ENCODE peak calls at places on chromosomes 1 and 21, in ten cellular contexts. G, Y, E, A, P, W, L, K, Z and I are unnamed samples.

GRCh38 chr1:193431265-193431977 is 245.0 kb upstream of the B3GALT2 start:
- DNase-seq in G (no peak), Y (no peak), E (no peak), A (no peak), P (no peak), W (no peak), L (no peak), K (no peak), Z (no peak), I (no peak)

GRCh38 chr1:93701619-93702018 is 20.0 kb upstream of the BCAR3 start:
- DNase-seq in G (peak; percentile 77), Y (no peak), E (peak; percentile 100), A (no peak), P (no peak), W (peak; percentile 85), L (peak; percentile 91), K (peak; percentile 26), Z (peak; percentile 98), I (peak; percentile 98)

GRCh38 chr1:37177230-37177864 is 143.0 kb upstream of the GRIK3 start:
- DNase-seq in G (peak; percentile 54), Y (peak; percentile 19), E (no peak), A (peak; percentile 52), P (no peak), W (peak; percentile 18), L (no peak), K (no peak), Z (peak; percentile 19), I (no peak)

GRCh38 chr1:231407537-231408396 is 14.3 kb downstream of the EGLN1 start:
- DNase-seq in G (no peak), Y (no peak), E (peak; percentile 66), A (no peak), P (no peak), W (no peak), L (no peak), K (no peak), Z (peak; percentile 70), I (peak; percentile 45)

GRCh38 chr1:208207388-208208131 is 36.6 kb downstream of the PLXNA2 start:
- DNase-seq in G (no peak), Y (peak; percentile 77), E (peak; percentile 99), A (peak; percentile 58), P (no peak), W (no peak), L (peak; percentile 69), K (no peak), Z (peak; percentile 96), I (peak; percentile 97)

GRCh38 chr1:183293243-183293642 is 107.2 kb downstream of the LAMC2 start:
- DNase-seq in G (no peak), Y (no peak), E (no peak), A (no peak), P (no peak), W (no peak), L (no peak), K (no peak), Z (no peak), I (no peak)

GRCh38 chr1:8598060-8598724 is 219.2 kb downstream of the RERE start:
- DNase-seq in G (no peak), Y (peak; percentile 65), E (peak; percentile 36), A (no peak), P (no peak), W (no peak), L (no peak), K (peak; percentile 75), Z (peak; percentile 84), I (peak; percentile 46)

GRCh38 chr1:41329662-41330587 is 31.3 kb upstream of the FOXO6 start:
- DNase-seq in G (no peak), Y (no peak), E (no peak), A (no peak), P (no peak), W (no peak), L (no peak), K (no peak), Z (no peak), I (no peak)

DNA sequence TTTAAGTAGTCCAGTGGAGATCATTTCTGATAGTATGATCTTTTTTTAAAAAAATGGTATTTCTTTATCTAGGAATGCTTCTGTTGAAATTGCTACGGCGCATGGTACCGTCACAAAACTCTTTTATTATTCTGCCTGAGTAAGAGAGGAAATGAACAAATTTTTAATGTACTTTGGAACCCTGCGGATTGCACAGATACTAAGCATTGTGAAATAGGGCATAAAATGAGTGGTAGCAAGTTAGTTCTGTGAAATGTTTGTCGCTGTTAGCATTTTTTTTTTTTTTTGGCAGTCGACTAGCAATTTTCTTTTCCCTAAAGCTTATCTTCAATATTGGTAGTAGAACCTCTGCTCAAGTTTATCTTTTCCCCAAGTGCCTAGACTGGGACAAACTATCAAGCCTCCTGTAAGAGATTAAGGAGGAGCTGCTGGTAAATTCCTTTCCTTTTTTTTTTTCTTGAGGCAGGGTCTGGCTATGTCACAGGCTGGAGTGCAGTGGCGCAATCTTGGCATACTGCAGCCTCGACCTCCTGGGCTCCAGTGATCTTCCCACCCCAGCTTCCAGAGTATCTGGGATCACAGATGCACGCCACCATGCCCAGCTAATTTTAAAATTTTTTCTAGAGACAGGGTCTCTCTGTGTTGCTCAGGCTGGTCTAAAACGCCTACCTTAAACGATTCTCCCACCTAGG is 2.2 kb downstream of the ITSN1 start:
- DNase-seq in G (no peak), Y (no peak), E (peak; percentile 68), A (no peak), P (no peak), W (no peak), L (peak; percentile 81), K (peak; percentile 65), Z (peak; percentile 89), I (peak; percentile 63)
- H3K4me3 ChIP-seq in G (no peak overlapping the region), Y (no peak overlapping the region), E (peak overlapping the region; percentile 81), A (peak overlapping the region; percentile 92), P (no peak overlapping the region), W (peak overlapping the region; percentile 81), L (peak overlapping the region; percentile 69), K (no peak overlapping the region), Z (peak overlapping the region; percentile 92), I (peak overlapping the region; percentile 69)

DNA sequence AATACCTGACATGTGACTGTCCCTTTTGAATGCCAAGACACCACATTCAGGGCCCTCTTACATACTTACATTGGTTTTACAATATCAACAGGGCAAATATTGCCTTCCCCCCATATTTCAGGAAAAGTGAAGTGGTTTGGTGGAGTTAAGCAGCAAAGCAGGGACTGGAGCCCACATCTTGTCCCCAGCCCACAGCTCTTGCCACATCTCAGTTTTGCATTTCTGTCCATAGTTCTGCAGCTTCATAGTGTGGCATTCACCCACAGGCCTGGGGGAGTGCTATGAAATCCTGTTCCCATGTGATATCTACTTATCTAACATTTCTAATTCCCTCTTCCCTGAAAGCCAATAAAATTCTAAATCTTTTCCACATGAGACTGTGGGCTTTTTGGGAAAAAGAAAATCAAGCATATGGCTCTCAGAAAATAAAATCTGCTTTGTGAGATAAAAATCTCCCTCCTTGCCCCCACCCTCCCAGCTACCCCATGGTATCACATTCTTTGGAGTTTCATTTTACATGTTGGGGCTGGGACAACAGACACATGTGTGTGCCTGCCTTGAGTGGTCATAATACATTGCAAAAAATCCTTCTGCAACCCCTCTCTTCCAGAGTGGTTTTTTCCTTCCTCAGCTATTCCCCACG is 20.6 kb upstream of the CD2 start:
- DNase-seq in G (no peak), Y (no peak), E (no peak), A (no peak), P (no peak), W (no peak), L (no peak), K (no peak), Z (no peak), I (no peak)
- H3K4me3 ChIP-seq in G (no peak overlapping the region), Y (no peak overlapping the region), E (no peak overlapping the region), A (no peak overlapping the region), P (no peak overlapping the region), W (no peak overlapping the region), L (no peak overlapping the region), K (no peak overlapping the region), Z (no peak overlapping the region), I (no peak overlapping the region)

GRCh38 chr1:67834246-67834877 is 1.1 kb upstream of the GNG12 start:
- DNase-seq in G (peak; percentile 24), Y (no peak), E (peak; percentile 14), A (no peak), P (no peak), W (no peak), L (no peak), K (no peak), Z (no peak), I (no peak)

GRCh38 chr1:67830928-67831596 is 2.2 kb downstream of the GNG12 start:
- DNase-seq in G (no peak), Y (no peak), E (no peak), A (no peak), P (no peak), W (no peak), L (no peak), K (no peak), Z (peak; percentile 33), I (peak; percentile 47)

GRCh38 chr1:67833595-67833926 is 294 bp upstream of the GNG12 start:
- DNase-seq in G (no peak), Y (no peak), E (peak; percentile 75), A (no peak), P (no peak), W (no peak), L (peak; percentile 34), K (peak; percentile 75), Z (peak; percentile 96), I (no peak)

GRCh38 chr1:67831850-67832513 is 1.3 kb downstream of the GNG12 start:
- DNase-seq in G (no peak), Y (peak; percentile 61), E (peak; percentile 75), A (peak; percentile 75), P (peak; percentile 26), W (no peak), L (peak; percentile 21), K (peak; percentile 85), Z (peak; percentile 91), I (peak; percentile 78)

DNA sequence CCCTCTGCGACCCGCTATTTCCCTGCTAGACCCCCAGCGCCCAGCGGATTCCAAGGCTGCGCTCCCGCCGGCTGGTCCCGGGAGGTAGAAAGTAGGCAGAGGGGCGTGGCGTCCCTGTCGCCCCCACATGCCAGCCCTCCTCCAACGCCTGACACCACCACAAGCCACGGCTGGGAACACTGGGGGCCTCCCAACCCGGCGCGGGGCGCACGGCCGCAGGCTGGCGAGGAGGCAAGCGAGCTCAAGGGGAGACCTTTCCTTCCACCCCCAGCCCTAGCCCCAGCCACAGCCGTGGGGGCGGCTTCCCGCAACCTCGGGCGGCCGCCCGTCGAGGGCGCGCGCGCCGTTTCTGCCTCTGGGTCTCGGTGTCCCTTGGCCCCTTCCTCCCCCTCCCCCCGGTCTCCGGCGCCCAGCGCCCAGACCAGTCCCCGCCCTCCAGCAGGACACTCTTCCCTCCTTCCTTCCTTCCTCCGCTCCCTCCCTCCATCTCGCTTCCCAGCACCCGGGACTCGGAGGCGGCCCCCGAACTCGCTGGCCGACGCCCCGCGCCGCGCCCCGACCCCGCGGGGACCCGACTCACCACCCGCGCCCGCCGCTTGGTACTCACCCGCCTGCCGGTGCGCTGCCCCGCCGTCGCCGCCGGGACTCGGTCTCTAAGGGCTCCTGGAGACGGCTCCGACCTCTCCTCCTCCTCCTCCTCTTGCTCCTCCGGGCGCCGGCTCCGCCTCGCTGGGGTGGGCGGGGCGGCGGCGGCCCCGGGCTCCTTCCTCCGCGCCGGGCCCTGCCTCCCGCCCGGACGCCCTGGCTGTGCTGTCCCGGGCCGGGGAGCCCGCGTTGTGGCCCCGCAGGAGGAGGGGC is at the start of gene GNG12:
- DNase-seq in G (peak; percentile 21), Y (peak; percentile 75), E (peak; percentile 80), A (peak; percentile 78), P (peak; percentile 59), W (no peak), L (peak; percentile 14), K (peak; percentile 89), Z (peak; percentile 90), I (peak; percentile 76)
- H3K4me3 ChIP-seq in G (peak within 1 kb of the TSS; percentile 33), Y (peak within 1 kb of the TSS; percentile 87), E (peak within 1 kb of the TSS; percentile 77), A (peak within 1 kb of the TSS; percentile 96), P (peak within 1 kb of the TSS; percentile 95), W (peak within 1 kb of the TSS; percentile 79), L (peak within 1 kb of the TSS; percentile 71), K (peak within 1 kb of the TSS; percentile 75), Z (peak within 1 kb of the TSS; percentile 89), I (peak within 1 kb of the TSS; percentile 89)

DNA sequence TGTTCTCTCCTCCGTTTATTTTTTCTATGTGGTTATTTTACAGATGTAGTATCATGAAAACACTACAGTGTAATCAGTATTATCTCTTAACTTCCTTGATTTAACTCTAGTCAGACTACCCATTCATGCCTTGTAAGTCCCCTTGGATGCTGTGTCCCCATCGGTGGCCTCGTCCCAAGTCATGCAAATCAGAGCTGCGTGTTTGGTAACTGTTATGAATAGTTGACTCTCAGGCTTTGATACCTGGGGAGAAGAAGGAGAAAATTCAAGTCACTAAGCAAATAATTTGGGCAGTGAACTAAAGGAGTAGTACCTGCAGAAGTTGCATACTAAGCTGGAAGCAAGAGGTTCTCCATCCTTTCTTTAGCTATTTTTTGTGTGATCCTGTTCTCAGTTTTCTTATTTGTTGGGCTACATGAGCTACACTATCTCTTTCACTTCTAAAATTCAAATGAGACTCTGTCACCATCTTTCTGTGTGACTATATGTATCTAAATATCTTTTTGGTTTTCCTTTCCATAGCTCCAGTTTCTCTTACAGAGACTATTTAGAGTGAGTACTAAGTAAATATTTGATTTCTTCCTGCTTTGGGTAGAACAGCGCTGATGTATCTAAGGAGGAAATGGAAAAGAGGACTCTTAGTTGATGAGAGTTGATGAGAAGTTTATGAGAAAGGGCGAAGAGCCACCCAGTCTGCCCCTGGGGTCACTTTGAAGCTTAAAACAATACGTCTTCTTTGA is 50.9 kb downstream of the VANGL2 start:
- DNase-seq in G (peak; percentile 78), Y (no peak), E (no peak), A (no peak), P (no peak), W (no peak), L (no peak), K (no peak), Z (no peak), I (no peak)
- H3K4me3 ChIP-seq in G (peak overlapping the region; percentile 55), Y (no peak overlapping the region), E (no peak overlapping the region), A (no peak overlapping the region), P (no peak overlapping the region), W (no peak overlapping the region), L (no peak overlapping the region), K (no peak overlapping the region), Z (no peak overlapping the region), I (no peak overlapping the region)